ENCODE peak calls at places on chromosome 13, in eight cellular contexts. V, F, N, Q, D, Y, U and M are unnamed samples. For H3K4me1, the result is how much of the 10 kb centered on the place peaks cover.

GRCh38 chr13:24161010-24161775 is 673 bp downstream of the SPATA13 start:
- DNase-seq in V (peak), F (peak), N (peak), Q (no peak), D (peak), Y (peak), U (no peak), M (no peak)

GRCh38 chr13:35621989-35622388 is 145.5 kb upstream of the MAB21L1 start:
- DNase-seq in V (no peak), F (no peak), N (peak), Q (no peak), D (no peak), Y (no peak), U (no peak), M (no peak)

GRCh38 chr13:113802761-113803160 is 43.7 kb downstream of the TMEM255B start:
- DNase-seq in V (no peak), F (peak), N (no peak), Q (no peak), D (peak), Y (no peak), U (no peak), M (no peak)

GRCh38 chr13:50340566-50341287 is 325.5 kb downstream of the KCNRG start:
- DNase-seq in V (peak), F (no peak), N (no peak), Q (no peak), D (no peak), Y (no peak), U (no peak), M (no peak)

GRCh38 chr13:28181413-28181812 is 43.1 kb downstream of the PAN3 start:
- DNase-seq in V (no peak), F (no peak), N (peak), Q (no peak), D (no peak), Y (no peak), U (no peak), M (no peak)

GRCh38 chr13:35086667-35087066 is 144.6 kb downstream of the NBEA start:
- DNase-seq in V (no peak), F (no peak), N (peak), Q (no peak), D (no peak), Y (no peak), U (no peak), M (no peak)

GRCh38 chr13:23680836-23681235 is 110.6 kb downstream of the TNFRSF19 start:
- DNase-seq in V (no peak), F (no peak), N (no peak), Q (no peak), D (no peak), Y (no peak), U (no peak), M (no peak)

GRCh38 chr13:77510156-77510555 is 25.4 kb upstream of the SCEL start:
- DNase-seq in V (no peak), F (no peak), N (no peak), Q (no peak), D (no peak), Y (no peak), U (no peak), M (no peak)

GRCh38 chr13:35992964-35993363 is 138.2 kb downstream of the DCLK1 start:
- DNase-seq in V (no peak), F (no peak), N (peak), Q (no peak), D (no peak), Y (no peak), U (no peak), M (peak)

GRCh38 chr13:19586904-19587634 is 25.7 kb upstream of the TPTE2 start:
- DNase-seq in V (peak), F (no peak), N (peak), Q (no peak), D (peak), Y (no peak), U (no peak), M (no peak)

GRCh38 chr13:109783815-109784589 is 2.4 kb downstream of the IRS2 start:
- DNase-seq in V (no peak), F (no peak), N (no peak), Q (no peak), D (no peak), Y (no peak), U (no peak), M (no peak)

GRCh38 chr13:112431734-112432133 is 55.6 kb downstream of the SPACA7 start:
- DNase-seq in V (no peak), F (peak), N (no peak), Q (no peak), D (no peak), Y (peak), U (no peak), M (no peak)

GRCh38 chr13:95516021-95516420 is 36.5 kb upstream of the CLDN10 start:
- DNase-seq in V (no peak), F (no peak), N (no peak), Q (no peak), D (no peak), Y (no peak), U (no peak), M (no peak)

GRCh38 chr13:108700421-108701170 is 71.2 kb downstream of the MYO16 start:
- DNase-seq in V (no peak), F (no peak), N (no peak), Q (no peak), D (no peak), Y (no peak), U (no peak), M (no peak)
- H3K4me3 ChIP-seq in V (no peak), F (no peak), N (no peak), Q (no peak), D (no peak), Y (no peak), U (no peak), M (no peak)

DNA sequence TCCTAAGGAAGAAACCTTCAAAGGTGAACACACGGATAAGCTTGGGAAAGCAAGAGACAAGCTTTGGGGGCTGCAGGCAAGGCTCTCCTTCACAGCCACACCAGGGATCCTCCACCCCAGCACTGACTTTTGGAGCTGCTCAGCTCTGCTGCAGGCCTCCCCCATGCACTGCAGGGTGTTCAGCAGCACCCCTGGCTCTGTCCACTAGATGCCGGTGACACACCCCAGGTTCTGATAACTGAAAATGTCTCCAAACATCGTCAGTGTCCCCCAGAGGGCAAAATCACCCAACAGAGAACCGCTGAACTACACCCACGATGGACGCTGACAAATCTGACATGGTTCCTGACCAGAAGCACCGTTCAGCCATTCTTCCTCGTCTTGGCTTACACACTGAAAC is 90.5 kb downstream of the STK24 start:
- DNase-seq in V (no peak), F (no peak), N (no peak), Q (no peak), D (no peak), Y (peak), U (no peak), M (no peak)
- H3K4me1 ChIP-seq in V (half or more), F (under half), N (half or more), Q (half or more), D (half or more), Y (under half), U (half or more), M (half or more)

GRCh38 chr13:46172531-46172991 is 9.4 kb downstream of the LCP1 start:
- DNase-seq in V (no peak), F (no peak), N (no peak), Q (no peak), D (no peak), Y (no peak), U (no peak), M (no peak)

GRCh38 chr13:46171223-46171622 is 10.8 kb downstream of the LCP1 start:
- DNase-seq in V (no peak), F (no peak), N (no peak), Q (no peak), D (no peak), Y (no peak), U (no peak), M (no peak)

GRCh38 chr13:46171739-46172138 is 10.2 kb downstream of the LCP1 start:
- DNase-seq in V (no peak), F (no peak), N (no peak), Q (no peak), D (no peak), Y (no peak), U (no peak), M (no peak)

GRCh38 chr13:46170687-46171086 is 11.3 kb downstream of the LCP1 start:
- DNase-seq in V (no peak), F (no peak), N (no peak), Q (no peak), D (no peak), Y (no peak), U (peak), M (no peak)

DNA sequence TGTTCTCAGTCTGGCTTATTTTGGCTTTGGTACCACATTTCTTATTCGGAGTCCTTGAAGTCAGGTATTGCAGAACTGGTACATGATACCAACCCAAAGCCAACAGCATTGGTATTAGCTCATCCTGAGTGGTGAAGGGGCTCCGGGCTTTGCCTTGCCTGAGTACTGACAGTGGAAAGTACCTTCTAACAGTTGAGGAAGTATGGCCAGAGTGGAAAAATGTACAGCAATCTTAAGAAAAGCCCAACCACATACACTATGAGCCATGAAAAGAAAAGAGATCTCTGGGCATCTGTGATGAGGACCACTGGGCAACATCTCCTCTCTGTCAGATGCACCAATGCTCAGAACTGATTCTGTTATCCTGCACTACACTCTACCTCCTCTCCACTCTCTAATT is 8.3 kb downstream of the LCP1 start:
- DNase-seq in V (no peak), F (no peak), N (no peak), Q (no peak), D (no peak), Y (no peak), U (no peak), M (no peak)
- H3K4me3 ChIP-seq in V (no peak), F (no peak), N (no peak), Q (no peak), D (no peak), Y (no peak), U (no peak), M (no peak)

GRCh38 chr13:102659168-102659713 is 35.6 kb downstream of the METTL21C start:
- DNase-seq in V (no peak), F (no peak), N (no peak), Q (no peak), D (no peak), Y (no peak), U (no peak), M (no peak)
- H3K4me1 ChIP-seq in V (under half), F (under half), N (under half), Q (under half), D (under half), Y (under half), U (under half), M (under half)

DNA sequence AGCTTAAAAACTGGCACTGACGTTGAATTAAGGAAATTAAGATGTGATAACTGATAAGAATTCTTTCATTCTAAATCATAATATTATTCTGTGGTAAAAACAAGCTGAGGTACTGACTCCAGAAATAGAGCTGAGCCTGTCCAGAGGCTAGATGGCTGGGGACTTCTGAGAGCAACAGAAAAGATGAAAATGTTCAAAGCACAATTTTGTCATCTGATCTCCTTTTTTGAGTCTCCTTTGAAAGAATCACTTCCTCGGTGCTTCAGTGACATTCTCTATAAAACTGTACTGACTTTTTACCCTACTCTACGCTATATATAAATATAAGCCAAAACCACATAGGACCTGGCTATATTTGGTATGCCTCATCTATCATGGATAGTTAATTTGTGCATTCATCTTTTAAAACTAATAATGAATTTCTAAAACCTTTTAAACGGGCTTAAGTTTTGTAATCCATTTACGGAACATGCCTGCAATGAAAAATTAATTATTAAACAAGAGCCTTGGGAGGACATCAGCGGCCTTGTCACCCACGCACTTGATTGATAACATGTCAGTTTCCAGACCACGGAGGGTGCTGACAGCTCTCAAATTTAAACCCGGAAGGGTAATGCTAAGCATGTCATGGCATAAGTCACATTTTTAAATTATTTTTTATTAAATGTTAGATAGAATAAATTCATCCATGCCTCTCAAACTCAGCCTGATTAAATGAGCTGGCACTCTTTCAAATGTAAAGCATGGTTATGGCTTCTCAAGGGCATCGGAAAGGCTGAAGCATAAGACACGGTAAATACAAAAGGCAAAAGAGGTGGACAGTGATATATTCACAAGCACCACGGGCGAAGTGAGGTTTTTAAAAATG is 235.4 kb downstream of the PCDH9 start:
- DNase-seq in V (no peak), F (no peak), N (no peak), Q (no peak), D (no peak), Y (no peak), U (no peak), M (no peak)
- H3K4me3 ChIP-seq in V (peak), F (peak), N (peak), Q (peak), D (no peak), Y (peak), U (no peak), M (no peak)